ENCODE peak calls at places on chromosome 21, in seven cellular contexts. C is tibial nerve, Y is stomach, O is cardiac muscle cell, Q is Peyer's patch, K is transverse colon, Z is left ventricle myocardium inferior. G is an unnamed sample.

GRCh38 chr21:35244514-35244913 is 195.4 kb upstream of the RUNX1 start:
- DNase-seq in Q (no peak), Y (peak; percentile 55), O (peak; percentile 69), Z (no peak), C (no peak), K (no peak), G (no peak)

GRCh38 chr21:38798481-38798882 is 7.2 kb upstream of the ETS2 start:
- DNase-seq in Y (peak; percentile 69), K (peak; percentile 84), O (peak; percentile 50), Q (no peak), C (no peak), Z (no peak), G (no peak)

GRCh38 chr21:44878053-44878982 is 4.8 kb upstream of the PTTG1IP start:
- DNase-seq in Q (no peak), K (peak; percentile 39), O (no peak), C (no peak), Y (no peak), Z (peak; percentile 9), G (no peak)

GRCh38 chr21:44065428-44065827 is 41.8 kb upstream of the PWP2 start:
- DNase-seq in Y (peak; percentile 48), Q (peak; percentile 76), K (peak; percentile 52), Z (no peak), C (no peak), O (peak; percentile 63), G (no peak)

GRCh38 chr21:34968414-34969333 is 80.4 kb downstream of the RUNX1 start:
- DNase-seq in Q (no peak), K (no peak), C (no peak), O (no peak), Z (no peak), Y (no peak), G (no peak)

GRCh38 chr21:34280389-34280795 is 83.4 kb upstream of the KCNE2 start:
- DNase-seq in Z (peak; percentile 53), K (peak; percentile 9), O (peak; percentile 69), C (no peak), Q (no peak), Y (no peak), G (no peak)

GRCh38 chr21:33642027-33642895 is at the start of gene ITSN1:
- DNase-seq in Z (peak; percentile 100), C (peak; percentile 100), O (peak; percentile 100), K (peak; percentile 100), Y (peak; percentile 100), Q (peak; percentile 100), G (peak; percentile 100)

GRCh38 chr21:22728091-22728490 is 1729.9 kb downstream of the NCAM2 start:
- DNase-seq in C (no peak), O (no peak), Y (no peak), Z (no peak), K (no peak), Q (no peak), G (no peak)

GRCh38 chr21:34813266-34813886 is 144.6 kb downstream of the CLIC6 start:
- DNase-seq in Z (no peak), C (no peak), Q (no peak), O (peak; percentile 81), K (no peak), Y (peak; percentile 53), G (no peak)

GRCh38 chr21:39377444-39378050 is 28.7 kb upstream of the HMGN1 start:
- DNase-seq in Q (no peak), O (peak; percentile 34), K (no peak), C (no peak), Z (no peak), Y (no peak), G (no peak)

GRCh38 chr21:43864313-43864805 is 664 bp upstream of the AGPAT3 start:
- DNase-seq in Z (peak; percentile 53), O (peak; percentile 33), Y (peak; percentile 79), K (peak; percentile 76), C (no peak), Q (peak; percentile 56), G (peak; percentile 67)

DNA sequence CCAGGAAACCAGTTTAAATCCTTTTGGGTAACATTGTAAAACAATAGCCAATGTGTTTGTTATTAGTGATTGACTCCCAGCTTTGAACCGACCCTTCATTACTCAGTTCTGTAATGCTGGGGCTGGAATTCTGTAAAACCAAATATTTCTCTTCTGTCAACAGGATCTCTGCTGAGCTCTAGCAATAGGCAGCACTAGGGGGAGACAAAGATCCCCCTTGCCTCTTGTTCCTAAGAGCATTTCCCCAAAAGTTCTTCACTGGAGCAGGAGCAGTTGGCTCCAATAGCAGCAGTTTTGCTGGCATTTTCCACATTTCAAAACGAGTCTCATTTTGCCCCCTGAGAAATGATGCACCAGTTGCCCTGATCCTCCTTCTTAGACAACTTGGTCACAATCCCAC is 1671.1 kb downstream of the MRPL39 start:
- DNase-seq in Y (no peak), Z (no peak), C (no peak), Q (no peak), K (no peak), O (peak; percentile 4), G (no peak)
- TF ChIP-seq CTCF in Y (no peak), Z (peak; percentile 33), C (no peak), Q (no peak), K (no peak), O (no peak), G (no peak)

GRCh38 chr21:42236014-42236413 is 17.1 kb downstream of the ABCG1 start:
- DNase-seq in Y (peak; percentile 52), K (no peak), C (no peak), O (no peak), Q (no peak), Z (peak; percentile 58), G (no peak)
- H3K4me1 ChIP-seq in Y (peaks cover 66% of the 10 kb centered on the region), K (peaks cover 67% of the 10 kb centered on the region), C (peaks cover 51% of the 10 kb centered on the region), O (peaks cover 34% of the 10 kb centered on the region), Q (peaks cover 63% of the 10 kb centered on the region), Z (peaks cover 83% of the 10 kb centered on the region), G (peaks cover 18% of the 10 kb centered on the region)

GRCh38 chr21:29208666-29209059 is 78.2 kb downstream of the MAP3K7CL start:
- DNase-seq in K (no peak), Y (no peak), O (peak; percentile 79), C (no peak), Z (no peak), Q (no peak), G (no peak)
- H3K4me3 ChIP-seq in K (no peak overlapping the region), Y (no peak overlapping the region), O (no peak overlapping the region), C (peak overlapping the region; percentile 1), Z (peak overlapping the region; percentile 16), Q (no peak overlapping the region), G (no peak overlapping the region)

DNA sequence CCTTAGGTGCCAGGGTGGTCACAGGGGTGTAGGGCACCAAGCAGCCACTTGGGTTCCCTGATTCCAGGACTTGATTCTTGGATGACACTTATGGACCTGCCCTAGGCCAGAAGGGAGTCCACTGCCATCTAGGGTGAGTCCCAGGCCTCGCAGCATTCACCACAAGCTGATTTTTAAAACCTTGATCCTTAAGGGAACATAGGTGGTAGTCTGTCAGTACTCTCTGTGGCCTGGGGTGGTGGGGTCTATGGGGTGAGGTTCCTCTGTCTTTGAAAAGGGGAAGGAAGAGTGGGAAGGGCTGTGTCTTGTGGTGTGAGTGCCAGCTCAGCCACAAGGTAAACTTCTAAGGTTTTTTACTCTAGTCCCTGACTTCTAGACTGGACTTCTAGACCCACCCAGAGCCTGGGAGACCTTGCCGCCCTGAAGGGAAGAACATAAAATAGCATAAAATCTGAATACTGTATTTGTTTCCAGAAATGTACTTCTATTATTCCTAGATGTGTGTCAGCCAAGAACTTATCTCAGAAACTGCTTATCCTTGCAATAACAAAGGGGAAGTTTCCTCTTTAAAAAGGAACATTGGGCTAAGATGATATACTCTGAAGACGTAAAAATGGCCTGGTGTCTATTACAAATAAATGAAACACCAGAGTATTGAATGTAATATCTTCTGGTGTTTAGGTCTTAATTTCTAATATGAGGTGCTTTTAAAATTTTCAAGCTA is 757.3 kb downstream of the LTN1 start:
- DNase-seq in O (peak; percentile 63), Z (peak; percentile 22), K (no peak), Q (no peak), C (no peak), Y (no peak), G (no peak)
- TF ChIP-seq CTCF in O (peak; percentile 42), Z (peak; percentile 38), K (no peak), Q (no peak), C (no peak), Y (no peak), G (no peak)

DNA sequence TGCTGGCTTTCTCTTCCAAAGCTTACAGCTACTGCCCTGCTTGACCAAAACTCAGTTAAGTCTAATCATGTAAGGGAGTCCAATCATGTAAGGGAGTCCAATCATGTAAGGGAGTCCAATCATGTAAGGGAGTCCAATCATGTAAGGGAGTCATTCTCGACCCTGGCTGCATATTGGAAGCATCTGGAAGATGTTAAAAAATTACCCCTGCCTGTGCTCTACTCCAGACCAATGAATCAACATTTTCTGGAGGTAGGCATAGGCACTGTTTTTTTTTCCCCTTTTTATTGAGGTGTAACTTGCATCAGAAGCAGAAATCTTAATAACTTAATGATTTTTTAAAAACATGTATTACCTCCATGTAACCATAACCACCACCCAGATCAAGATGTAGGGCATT is 9.4 kb downstream of the PIGP start:
- DNase-seq in Z (no peak), O (no peak), K (no peak), Y (no peak), C (no peak), Q (no peak), G (no peak)
- H3K4me1 ChIP-seq in Z (no peaks in the 10 kb centered on the region), O (peaks cover 3% of the 10 kb centered on the region), K (peaks cover 9% of the 10 kb centered on the region), Y (peaks cover 7% of the 10 kb centered on the region), C (peaks cover 10% of the 10 kb centered on the region), Q (no peaks in the 10 kb centered on the region), G (no peaks in the 10 kb centered on the region)

GRCh38 chr21:16193758-16194606 is 464.2 kb downstream of the USP25 start:
- DNase-seq in K (peak; percentile 12), Z (peak; percentile 58), C (peak; percentile 36), O (peak; percentile 87), Y (peak; percentile 31), Q (no peak), G (no peak)
- H3K4me3 ChIP-seq in K (peak overlapping the region; percentile 12), Z (peak overlapping the region; percentile 68), C (peak overlapping the region; percentile 52), O (peak overlapping the region; percentile 48), Y (peak overlapping the region; percentile 33), Q (no peak overlapping the region), G (peak overlapping the region; percentile 46)

GRCh38 chr21:31351438-31351837 is 7.4 kb upstream of the TIAM1 start:
- DNase-seq in Q (no peak), Y (no peak), K (no peak), Z (no peak), O (peak; percentile 61), C (no peak), G (no peak)
- TF ChIP-seq CTCF in Q (no peak), Y (no peak), K (no peak), Z (no peak), O (no peak), C (no peak), G (no peak)

GRCh38 chr21:25734654-25735220 is at the start of the genes ATP5PF and GABPA:
- DNase-seq in Z (peak; percentile 96), K (peak; percentile 98), C (peak; percentile 93), Q (peak; percentile 97), Y (peak; percentile 97), O (peak; percentile 99), G (peak; percentile 97)
- H3K4me1 ChIP-seq in Z (peaks cover 87% of the 10 kb centered on the region), K (peaks cover 45% of the 10 kb centered on the region), C (peaks cover 69% of the 10 kb centered on the region), Q (peaks cover 40% of the 10 kb centered on the region), Y (peaks cover 36% of the 10 kb centered on the region), O (peaks cover 32% of the 10 kb centered on the region), G (peaks cover 8% of the 10 kb centered on the region)

GRCh38 chr21:46089285-46089684 is 8.6 kb upstream of the COL6A2 start:
- DNase-seq in Y (no peak), Z (no peak), O (no peak), C (no peak), Q (no peak), K (no peak), G (peak; percentile 9)
- H3K4me3 ChIP-seq in Y (no peak overlapping the region), Z (no peak overlapping the region), O (no peak overlapping the region), C (no peak overlapping the region), Q (no peak overlapping the region), K (no peak overlapping the region), G (no peak overlapping the region)